ENCODE peak calls at places on chromosome 17, in nine cellular contexts. J is HL-60; A is AG04450; N is caudate nucleus; L is left lung; G is psoas muscle; O is Peyer's patch; Y is Panc1; V is CD4-positive, alpha-beta T cell. K is an unnamed sample.

GRCh38 chr17:61647044-61647443 is 56.0 kb upstream of the NACA2 start:
- DNase-seq in Y (no peak), G (no peak), O (no peak), J (no peak), A (no peak), N (no peak), L (no peak), V (no peak), K (no peak)

GRCh38 chr17:57755479-57756070 is 10.5 kb upstream of the CCDC182 start:
- DNase-seq in Y (no peak), G (no peak), V (no peak), N (no peak), O (no peak), J (no peak), A (no peak), L (no peak), K (no peak)

GRCh38 chr17:75635610-75636202 is 2.5 kb downstream of the SMIM5 start:
- DNase-seq in L (no peak), Y (no peak), N (peak), A (no peak), J (no peak), V (no peak), O (peak), G (peak), K (no peak)

GRCh38 chr17:38663125-38663751 is 11.5 kb downstream of the EPOP start:
- DNase-seq in O (peak), V (no peak), Y (no peak), N (peak), L (peak), A (no peak), G (peak), J (peak), K (no peak)

GRCh38 chr17:40515491-40516041 is 14.1 kb upstream of the TNS4 start:
- DNase-seq in G (no peak), J (no peak), L (peak), O (no peak), A (no peak), Y (no peak), V (no peak), N (no peak), K (no peak)

GRCh38 chr17:17186551-17187505 is 19.3 kb downstream of the PLD6 start:
- DNase-seq in A (no peak), O (no peak), G (no peak), L (no peak), Y (no peak), J (no peak), N (no peak), V (no peak), K (no peak)

GRCh38 chr17:38428150-38428642 is at the start of gene ARHGAP23:
- DNase-seq in A (peak), J (peak), V (peak), O (no peak), N (peak), G (peak), Y (no peak), L (peak), K (no peak)

GRCh38 chr17:15392326-15392739 is 50.9 kb upstream of the TEKT3 start:
- DNase-seq in Y (no peak), A (peak), L (no peak), O (no peak), J (no peak), N (no peak), G (no peak), V (no peak), K (peak)

GRCh38 chr17:4967539-4968165 is at the start of gene SPAG7:
- DNase-seq in Y (peak), J (peak), N (peak), G (peak), V (peak), O (peak), A (peak), L (peak), K (no peak)

GRCh38 chr17:4968916-4969550 is 1.4 kb upstream of the SPAG7 start:
- DNase-seq in G (peak), V (no peak), O (peak), J (peak), L (no peak), A (peak), N (no peak), Y (peak), K (no peak)

GRCh38 chr17:4968166-4968915 is 724 bp upstream of the SPAG7 start:
- DNase-seq in N (no peak), L (no peak), J (no peak), O (no peak), V (no peak), G (no peak), Y (no peak), A (no peak), K (no peak)

GRCh38 chr17:4966844-4967538 is 626 bp downstream of the SPAG7 start:
- DNase-seq in V (peak), A (peak), L (peak), Y (peak), O (peak), J (peak), N (peak), G (peak), K (peak)

DNA sequence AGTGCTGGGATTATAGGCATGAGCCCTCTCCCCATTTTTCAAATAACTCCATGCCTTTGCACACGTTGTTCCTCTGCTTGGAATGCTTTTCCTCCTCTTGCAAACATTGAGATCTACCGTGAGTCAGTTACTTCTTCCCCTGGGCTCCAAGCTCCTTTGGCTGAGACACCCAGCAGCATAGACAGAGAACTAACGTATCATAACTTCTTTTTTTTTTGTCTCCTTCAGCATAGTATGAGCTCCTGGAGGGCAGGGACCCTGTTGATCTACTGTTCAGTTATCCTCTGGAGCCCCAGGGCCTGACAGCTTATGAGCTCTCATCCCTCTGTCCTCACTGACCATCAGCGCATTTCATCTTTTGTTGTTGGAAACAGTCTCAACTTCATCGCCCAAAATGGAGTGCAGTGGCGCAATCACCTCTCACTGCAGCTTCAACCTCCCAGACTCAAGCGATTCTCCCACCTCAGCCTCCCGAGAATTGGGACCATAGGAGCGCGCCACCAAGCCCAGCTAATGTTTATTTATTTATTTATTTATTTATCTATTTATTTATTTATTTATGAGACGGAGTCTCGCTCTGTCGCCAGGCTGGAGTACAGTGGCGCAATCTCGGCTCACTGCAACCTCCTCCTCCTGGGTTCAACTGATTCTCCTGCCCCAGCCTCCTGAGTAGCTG is 2.2 kb downstream of the SPAG7 start:
- DNase-seq in Y (no peak), N (no peak), G (no peak), V (no peak), A (no peak), O (peak), L (no peak), J (no peak), K (no peak)
- H3K27ac ChIP-seq in Y (no peak), N (no peak), G (peak), V (no peak), A (no peak), O (peak), L (peak), J (no peak), K (no peak)

DNA sequence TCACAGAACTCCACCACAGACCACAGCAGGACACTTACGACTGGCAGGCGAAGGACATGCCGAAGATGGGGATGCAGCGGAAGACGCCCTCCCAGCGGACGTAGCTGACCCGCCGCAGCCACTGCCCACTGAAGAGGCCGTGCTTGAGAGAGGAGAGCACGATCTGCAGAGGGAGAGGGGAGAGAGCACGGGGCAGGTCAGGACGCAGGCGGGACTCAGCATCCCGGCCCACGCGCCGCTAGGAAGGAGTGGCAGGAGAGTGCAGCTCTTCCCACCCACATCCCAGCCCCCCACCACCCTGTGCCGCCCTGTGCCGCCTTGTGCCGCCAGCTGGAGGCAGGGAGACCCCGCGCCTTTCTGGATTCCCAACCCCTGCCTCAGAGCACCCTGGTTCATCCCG is 14.5 kb downstream of the SLC38A10 start:
- DNase-seq in L (no peak), Y (no peak), J (no peak), N (no peak), A (no peak), O (no peak), G (no peak), V (no peak), K (no peak)
- H3K27ac ChIP-seq in L (no peak), Y (no peak), J (no peak), N (no peak), A (no peak), O (no peak), G (no peak), V (no peak), K (no peak)

GRCh38 chr17:67388986-67389385 is 11.9 kb downstream of the PITPNC1 start:
- DNase-seq in G (no peak), L (no peak), Y (no peak), A (no peak), N (no peak), J (no peak), O (no peak), V (no peak), K (no peak)
- H3K27ac ChIP-seq in G (no peak), L (no peak), Y (peak), A (no peak), N (peak), J (no peak), O (no peak), V (peak), K (no peak)

DNA sequence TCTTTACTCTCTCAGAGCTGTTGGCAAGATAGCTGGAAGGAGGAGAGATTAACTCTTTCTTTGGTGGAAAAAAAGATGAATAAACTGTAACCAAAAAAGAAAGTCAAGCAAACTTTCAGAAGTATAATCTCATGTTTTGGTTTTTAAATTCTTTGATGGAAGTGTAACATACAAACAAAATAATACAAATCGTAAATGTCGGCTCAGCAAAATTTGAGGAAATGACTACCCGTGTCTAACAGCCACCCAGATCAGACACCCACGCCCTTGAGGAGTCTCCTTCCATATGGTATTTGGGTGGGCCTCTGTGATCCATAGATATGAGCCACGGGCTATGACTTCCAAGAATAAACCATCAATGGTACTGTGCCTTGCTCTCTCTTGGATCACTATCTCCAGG is 9.5 kb upstream of the CD300C start:
- DNase-seq in O (no peak), G (no peak), J (no peak), V (no peak), L (no peak), Y (no peak), N (no peak), A (no peak), K (no peak)
- H3K27ac ChIP-seq in O (no peak), G (no peak), J (no peak), V (no peak), L (no peak), Y (no peak), N (no peak), A (no peak), K (no peak)

DNA sequence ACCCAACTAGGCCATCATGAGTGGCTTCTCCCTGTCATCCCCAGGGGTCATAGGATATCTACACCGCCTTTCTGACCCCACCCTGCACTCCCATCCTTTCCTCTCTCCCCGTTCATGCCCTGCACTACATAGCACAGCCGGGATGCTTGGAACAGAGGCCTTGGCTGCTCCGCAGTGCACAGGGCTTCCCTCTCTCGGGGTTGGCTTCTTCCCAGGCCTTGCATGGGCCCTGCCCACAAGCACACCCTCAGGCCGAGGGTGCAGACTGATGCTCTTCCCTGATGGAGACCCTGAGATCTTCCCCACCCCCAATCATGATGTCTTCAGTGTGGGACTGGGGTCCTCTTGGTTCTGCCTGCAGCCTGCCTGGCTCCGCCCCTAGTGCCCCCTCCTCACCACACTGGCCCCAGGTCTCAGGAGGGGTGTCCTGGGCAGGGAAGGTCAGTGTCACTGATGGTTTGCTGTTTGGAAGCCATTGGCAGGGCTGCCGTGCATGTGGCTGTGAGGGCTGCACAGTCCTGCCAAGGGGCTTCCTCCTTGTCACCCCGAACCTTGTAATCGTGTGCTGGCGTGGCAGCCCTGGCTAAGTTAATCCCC is 14.3 kb upstream of the NAGLU start:
- DNase-seq in Y (no peak), A (no peak), V (no peak), O (no peak), N (no peak), G (no peak), J (no peak), L (no peak), K (no peak)
- H3K27ac ChIP-seq in Y (peak), A (peak), V (no peak), O (peak), N (peak), G (peak), J (no peak), L (peak), K (no peak)

GRCh38 chr17:78322858-78323455 is 36.9 kb downstream of the SOCS3 start:
- DNase-seq in A (no peak), N (no peak), J (no peak), G (peak), O (no peak), V (no peak), Y (no peak), L (no peak), K (no peak)
- H3K27ac ChIP-seq in A (no peak), N (no peak), J (no peak), G (peak), O (peak), V (no peak), Y (peak), L (peak), K (no peak)